ENCODE peak calls at places on chromosome 5, in five cellular contexts. F is A549, X is K562, T is GM12878, D is IMR-90. Y is an unnamed sample.

GRCh38 chr5:59164041-59164830 is 581.4 kb downstream of the RAB3C start:
- DNase-seq in F (no peak), X (no peak), T (no peak), D (peak), Y (no peak)

GRCh38 chr5:76831108-76831447 is 12.2 kb downstream of the F2RL1 start:
- DNase-seq in F (no peak), X (no peak), T (peak), D (peak), Y (no peak)

GRCh38 chr5:128597151-128597550 is 59.1 kb upstream of the FBN2 start:
- DNase-seq in F (no peak), X (no peak), T (no peak), D (no peak), Y (no peak)

GRCh38 chr5:95403996-95404395 is 12.8 kb downstream of the FAM81B start:
- DNase-seq in F (no peak), X (no peak), T (no peak), D (no peak), Y (peak)

GRCh38 chr5:88279584-88279983 is 10.9 kb upstream of the TMEM161B start:
- DNase-seq in F (no peak), X (no peak), T (no peak), D (peak), Y (no peak)

GRCh38 chr5:68891718-68892117 is 202.1 kb upstream of the SLC30A5 start:
- DNase-seq in F (no peak), X (no peak), T (peak), D (no peak), Y (no peak)

GRCh38 chr5:10987881-10988504 is 227.0 kb upstream of the DAP start:
- DNase-seq in F (peak), X (peak), T (no peak), D (no peak), Y (peak)

GRCh38 chr5:6849569-6849968 is 136.3 kb downstream of the TENT4A start:
- DNase-seq in F (no peak), X (no peak), T (no peak), D (no peak), Y (no peak)

GRCh38 chr5:5209510-5210286 is 69.6 kb downstream of the ADAMTS16 start:
- DNase-seq in F (no peak), X (no peak), T (no peak), D (no peak), Y (no peak)

GRCh38 chr5:2266668-2267240 is 384.0 kb upstream of the IRX4 start:
- DNase-seq in F (no peak), X (no peak), T (no peak), D (no peak), Y (no peak)

GRCh38 chr5:111070272-111071134 is 1.0 kb upstream of the TSLP start:
- DNase-seq in F (no peak), X (no peak), T (no peak), D (no peak), Y (no peak)

GRCh38 chr5:147568710-147569109 is 58.8 kb upstream of the DPYSL3 start:
- DNase-seq in F (no peak), X (no peak), T (no peak), D (no peak), Y (no peak)

GRCh38 chr5:169581580-169582227 is 1.9 kb upstream of the SPDL1 start:
- DNase-seq in F (peak), X (peak), T (no peak), D (peak), Y (peak)

GRCh38 chr5:154366353-154366752 is 79.4 kb upstream of the SAP30L start:
- DNase-seq in F (no peak), X (no peak), T (no peak), D (peak), Y (no peak)

GRCh38 chr5:35810561-35810960 is 46.1 kb upstream of the IL7R start:
- DNase-seq in F (no peak), X (no peak), T (no peak), D (no peak), Y (no peak)

GRCh38 chr5:21895766-21896165 is 957.4 kb downstream of the CDH12 start:
- DNase-seq in F (no peak), X (no peak), T (no peak), D (no peak), Y (no peak)

DNA sequence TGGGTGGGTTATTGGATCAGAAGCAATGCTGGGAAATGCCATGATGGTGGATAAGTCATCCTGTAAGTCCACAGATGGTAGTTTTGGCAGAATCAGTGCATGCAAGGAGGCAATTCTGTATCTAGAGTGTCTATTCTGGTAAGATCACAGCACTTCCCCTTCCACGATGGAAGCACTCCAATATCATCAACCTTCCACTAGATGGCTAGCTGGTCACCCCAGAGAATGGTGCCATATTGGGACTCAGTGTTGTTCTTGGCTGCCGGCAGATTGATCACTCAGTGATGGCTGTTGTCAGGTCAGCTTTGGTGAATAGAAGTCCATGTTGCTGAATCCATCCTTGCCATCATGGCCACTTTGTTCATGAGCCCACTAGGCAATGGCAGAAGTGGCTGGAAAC is 553.5 kb downstream of the CSNK1G3 start:
- DNase-seq in F (no peak), X (no peak), T (no peak), D (no peak), Y (no peak)
- TF ChIP-seq BHLHE40 in F (no peak), X (no peak), T (no peak), D (no peak), Y (no peak)

GRCh38 chr5:23208959-23209431 is 298.4 kb upstream of the PRDM9 start:
- DNase-seq in F (peak), X (peak), T (peak), D (peak), Y (peak)
- TF ChIP-seq BHLHE40 in F (no peak), X (peak), T (peak), D (no peak), Y (no peak)

GRCh38 chr5:113186061-113186460 is 209.5 kb downstream of the DCP2 start:
- DNase-seq in F (no peak), X (no peak), T (no peak), D (no peak), Y (no peak)

GRCh38 chr5:113188454-113188853 is 211.9 kb downstream of the DCP2 start:
- DNase-seq in F (no peak), X (no peak), T (no peak), D (no peak), Y (no peak)

GRCh38 chr5:113190347-113190746 is 213.7 kb downstream of the DCP2 start:
- DNase-seq in F (no peak), X (no peak), T (no peak), D (peak), Y (no peak)

GRCh38 chr5:113189291-113189690 is 212.7 kb downstream of the DCP2 start:
- DNase-seq in F (no peak), X (no peak), T (no peak), D (no peak), Y (no peak)

DNA sequence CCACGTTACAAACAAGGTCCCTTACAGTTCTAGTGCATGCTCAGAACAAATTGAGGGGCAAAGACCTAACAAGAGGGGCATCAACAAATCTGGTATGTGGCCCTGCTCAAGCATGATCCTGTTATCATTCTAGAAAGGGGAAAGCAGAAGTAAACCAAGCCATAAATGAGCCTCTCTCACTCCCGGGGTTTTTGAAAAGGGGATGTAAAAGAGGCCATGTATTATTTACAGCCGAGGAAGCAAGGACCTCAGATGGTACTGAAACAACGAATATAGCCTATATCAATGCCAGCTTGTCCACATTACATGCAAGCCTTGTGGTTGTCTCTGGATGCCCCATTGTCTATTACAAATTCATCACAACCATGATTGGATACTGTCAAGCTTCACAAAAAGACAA is 211.3 kb downstream of the DCP2 start:
- DNase-seq in F (no peak), X (no peak), T (no peak), D (no peak), Y (no peak)
- TF ChIP-seq BHLHE40 in F (no peak), X (no peak), T (no peak), D (no peak), Y (no peak)

DNA sequence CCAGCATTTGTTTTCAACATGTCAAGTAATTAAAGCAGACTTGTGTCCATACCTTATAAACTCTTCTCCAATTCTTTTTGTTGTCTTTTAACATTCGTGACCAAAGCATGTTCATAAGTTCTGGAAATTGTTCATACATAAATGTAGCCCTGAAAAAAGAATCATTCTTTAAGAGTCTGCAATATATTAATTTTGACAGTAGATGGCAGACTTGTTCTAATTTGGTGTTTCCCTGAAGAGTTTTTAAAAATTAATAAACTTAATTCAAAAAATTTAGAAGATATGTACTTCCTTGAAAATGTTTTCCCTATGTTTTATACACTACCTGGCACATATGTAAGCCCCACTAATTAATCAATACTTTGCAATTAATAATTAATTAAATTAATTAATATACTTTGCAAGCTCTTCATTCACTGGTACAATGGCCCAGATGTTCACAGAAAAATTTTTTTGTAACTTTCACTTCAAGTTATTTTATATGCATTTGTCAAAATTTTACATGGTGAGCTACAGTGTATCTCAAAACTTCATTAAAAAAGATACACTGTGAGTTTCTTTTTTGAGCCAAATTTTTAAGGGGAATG is 42.2 kb downstream of the CLINT1 start:
- DNase-seq in F (no peak), X (no peak), T (no peak), D (peak), Y (no peak)
- TF ChIP-seq BHLHE40 in F (no peak), X (no peak), T (no peak), D (no peak), Y (no peak)

GRCh38 chr5:175523292-175523691 is 44.9 kb downstream of the SFXN1 start:
- DNase-seq in F (no peak), X (no peak), T (no peak), D (no peak), Y (no peak)

GRCh38 chr5:175520321-175520720 is 42.0 kb downstream of the SFXN1 start:
- DNase-seq in F (no peak), X (no peak), T (no peak), D (no peak), Y (no peak)

GRCh38 chr5:175519006-175519405 is 40.6 kb downstream of the SFXN1 start:
- DNase-seq in F (no peak), X (no peak), T (no peak), D (no peak), Y (no peak)

GRCh38 chr5:175521313-175521833 is 43.0 kb downstream of the SFXN1 start:
- DNase-seq in F (no peak), X (no peak), T (no peak), D (no peak), Y (no peak)

DNA sequence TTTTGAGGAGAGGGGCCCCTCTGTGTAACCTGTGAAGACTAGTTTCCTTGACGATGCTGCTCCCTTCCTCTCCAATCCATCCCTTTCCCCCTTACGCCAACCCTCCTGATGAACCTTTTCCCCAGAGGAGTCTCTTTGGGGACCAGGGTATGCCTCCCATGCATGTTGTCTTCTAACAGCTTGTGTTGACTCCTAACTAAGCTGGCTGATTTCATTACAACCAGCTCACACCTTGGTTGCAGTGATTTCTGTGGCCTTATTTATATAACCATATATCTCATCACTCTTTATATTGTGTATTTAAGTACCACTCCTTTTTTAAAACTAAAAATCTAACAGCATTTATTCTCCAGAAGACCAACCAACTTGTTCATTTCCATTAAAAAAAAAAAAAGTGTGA is 42.5 kb downstream of the SFXN1 start:
- DNase-seq in F (no peak), X (no peak), T (no peak), D (no peak), Y (no peak)
- TF ChIP-seq BHLHE40 in F (no peak), X (no peak), T (no peak), D (no peak), Y (no peak)

DNA sequence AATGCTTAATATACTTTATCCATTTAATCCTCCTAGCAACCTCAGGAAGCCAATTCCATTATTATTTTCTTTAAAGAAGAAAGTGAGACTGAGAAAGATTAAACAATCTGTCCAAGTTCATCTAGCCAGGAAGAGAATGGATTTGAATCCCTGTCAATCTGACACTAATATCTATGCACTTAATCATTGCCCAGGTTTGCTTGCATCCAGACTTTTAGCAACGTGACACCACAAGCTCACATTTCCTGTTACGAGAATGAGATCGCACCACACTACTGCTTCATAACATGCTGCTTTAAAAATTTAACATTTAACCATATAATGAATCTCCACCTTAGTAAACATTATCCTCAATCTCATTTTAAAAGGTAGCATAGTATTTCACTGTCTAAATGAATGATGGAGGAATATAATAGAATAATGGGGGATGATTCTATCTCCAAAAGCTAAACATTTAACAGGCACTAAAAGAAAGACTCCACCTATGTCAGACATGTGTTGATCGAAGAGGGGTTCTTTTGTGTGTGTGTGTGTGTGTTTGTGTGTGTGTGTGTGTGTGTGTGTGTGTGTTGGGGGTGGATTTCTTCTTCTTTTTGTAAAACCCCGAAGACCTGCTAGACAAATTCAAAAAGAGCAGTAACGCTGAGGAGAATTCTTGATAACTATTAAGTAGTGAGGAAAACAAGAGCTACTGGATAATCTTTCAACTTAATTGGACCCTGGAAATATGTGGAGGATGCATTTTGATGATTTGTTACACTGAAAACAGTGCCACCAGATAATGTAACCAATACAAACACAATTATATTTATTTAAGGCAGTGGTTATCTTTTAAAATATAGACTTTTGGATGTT is 138.7 kb upstream of the NR3C1 start:
- DNase-seq in F (no peak), X (no peak), T (no peak), D (no peak), Y (no peak)
- TF ChIP-seq BHLHE40 in F (no peak), X (no peak), T (no peak), D (no peak), Y (no peak)

GRCh38 chr5:172699999-172700685 is 59.1 kb downstream of the NEURL1B start:
- DNase-seq in F (no peak), X (no peak), T (no peak), D (no peak), Y (no peak)
- TF ChIP-seq BHLHE40 in F (no peak), X (no peak), T (no peak), D (no peak), Y (no peak)

GRCh38 chr5:38317887-38318286 is 59.5 kb downstream of the EGFLAM start:
- DNase-seq in F (no peak), X (no peak), T (no peak), D (no peak), Y (no peak)
- TF ChIP-seq BHLHE40 in F (no peak), X (no peak), T (no peak), D (no peak), Y (no peak)

GRCh38 chr5:30113542-30113941 is 1079.9 kb upstream of the CDH6 start:
- DNase-seq in F (no peak), X (no peak), T (no peak), D (no peak), Y (no peak)
- TF ChIP-seq BHLHE40 in F (no peak), X (no peak), T (no peak), D (no peak), Y (no peak)

Y was measured in HEK293T.